ENCODE peak calls at places on chromosome 20, in six cellular contexts. C is uterus; J is activated CD4-positive, CD25-positive, alpha-beta regulatory T cell; D is GOT3; P is NCI-H460; Y is germinal center. V is an unnamed sample.

GRCh38 chr20:59832406-59833156 is 100.9 kb downstream of the SYCP2 start:
- DNase-seq in Y (no peak), C (no peak), P (no peak), D (no peak), J (no peak), V (no peak)

GRCh38 chr20:12311102-12311865 is 393.6 kb downstream of the BTBD3 start:
- DNase-seq in D (no peak), P (no peak), Y (no peak), J (no peak), C (no peak), V (no peak)

GRCh38 chr20:16654858-16655257 is 75.0 kb upstream of the SNRPB2 start:
- DNase-seq in Y (no peak), C (no peak), J (no peak), D (no peak), P (no peak), V (no peak)

GRCh38 chr20:440636-441035 is 21.7 kb downstream of the TBC1D20 start:
- DNase-seq in D (no peak), C (no peak), P (no peak), Y (no peak), J (no peak), V (no peak)

GRCh38 chr20:2333821-2334220 is 38.0 kb downstream of the TGM3 start:
- DNase-seq in C (no peak), J (no peak), Y (no peak), D (no peak), P (no peak), V (no peak)

GRCh38 chr20:8082999-8083398 is 49.1 kb upstream of the PLCB1 start:
- DNase-seq in P (no peak), C (peak), Y (no peak), J (no peak), D (no peak), V (no peak)

GRCh38 chr20:58981564-58982364 is 708 bp downstream of the NELFCD start:
- DNase-seq in J (no peak), C (no peak), D (no peak), Y (peak), P (no peak), V (no peak)

GRCh38 chr20:35463455-35464300 is 8.3 kb downstream of the CEP250 start:
- DNase-seq in C (peak), Y (peak), P (peak), J (peak), D (no peak), V (no peak)

GRCh38 chr20:51941503-51941902 is 139.2 kb upstream of the SALL4 start:
- DNase-seq in J (no peak), P (no peak), D (no peak), Y (no peak), C (no peak), V (no peak)

GRCh38 chr20:13412806-13413445 is 191.9 kb downstream of the ISM1 start:
- DNase-seq in D (no peak), P (no peak), Y (no peak), J (no peak), C (no peak), V (no peak)

GRCh38 chr20:50574108-50574507 is 63.9 kb downstream of the PTPN1 start:
- DNase-seq in P (no peak), J (no peak), Y (no peak), C (no peak), D (no peak), V (peak)

GRCh38 chr20:40966103-40966502 is 62.5 kb upstream of the TOP1 start:
- DNase-seq in J (no peak), P (no peak), Y (peak), D (no peak), C (no peak), V (no peak)

GRCh38 chr20:38171301-38172010 is 6.4 kb upstream of the TGM2 start:
- DNase-seq in D (no peak), P (no peak), J (no peak), C (no peak), Y (no peak), V (no peak)

GRCh38 chr20:56778765-56779195 is 149.7 kb downstream of the TFAP2C start:
- DNase-seq in J (no peak), D (no peak), Y (no peak), P (peak), C (no peak), V (no peak)

GRCh38 chr20:10061641-10062040 is 26.9 kb downstream of the ANKEF1 start:
- DNase-seq in D (no peak), C (no peak), Y (no peak), J (no peak), P (no peak), V (no peak)

GRCh38 chr20:9220874-9221547 is 152.1 kb downstream of the PLCB4 start:
- DNase-seq in C (no peak), J (no peak), Y (no peak), D (no peak), P (no peak), V (no peak)

GRCh38 chr20:64057628-64058498 is 5.1 kb upstream of the TCEA2 start:
- DNase-seq in C (peak), D (no peak), Y (peak), J (peak), P (peak), V (no peak)